ENCODE peak calls at places on chromosomes 13 and 19, in six cellular contexts. H is glutamatergic neuron, G is AG10803, O is fibroblast of lung, S is Calu3, F is esophagus muscularis mucosa. Q is an unnamed sample.

GRCh38 chr13:113962386-113962785 is 11.5 kb downstream of the C13orf46 start:
- DNase-seq in F (no peak), S (no peak), O (no peak), G (no peak), H (no peak), Q (no peak)

GRCh38 chr13:114200673-114201005 is 21.6 kb downstream of the CFAP97D2 start:
- DNase-seq in H (no peak), F (no peak), S (no peak), G (no peak), O (peak; percentile 15), Q (no peak)

GRCh38 chr19:31943305-31943704 is 402.1 kb upstream of the ZNF507 start:
- DNase-seq in H (peak; percentile 57), O (no peak), G (no peak), F (peak; percentile 81), S (no peak), Q (no peak)

GRCh38 chr13:91878491-91878890 is 480.1 kb downstream of the GPC5 start:
- DNase-seq in H (no peak), S (no peak), G (no peak), F (no peak), O (no peak), Q (no peak)

GRCh38 chr19:36049080-36049698 is 4.9 kb downstream of the THAP8 start:
- DNase-seq in O (peak; percentile 17), H (no peak), G (no peak), F (no peak), S (no peak), Q (peak; percentile 45)

GRCh38 chr13:94617389-94618000 is 15.8 kb downstream of the GPR180 start:
- DNase-seq in S (peak; percentile 6), F (no peak), G (peak; percentile 13), H (no peak), O (no peak), Q (no peak)

GRCh38 chr13:33045829-33046592 is 29.8 kb downstream of the KL start:
- DNase-seq in H (no peak), S (no peak), O (no peak), G (no peak), F (no peak), Q (no peak)

GRCh38 chr13:23796546-23796945 is 92.7 kb downstream of the MIPEP start:
- DNase-seq in O (peak; percentile 14), G (no peak), H (no peak), S (no peak), F (no peak), Q (peak; percentile 12)

GRCh38 chr19:43950834-43951626 is at the start of gene ZNF221:
- DNase-seq in G (peak; percentile 99), O (peak; percentile 98), F (peak; percentile 95), S (peak; percentile 94), H (peak; percentile 87), Q (peak; percentile 97)
- TF ChIP-seq CTCF in G (peak; percentile 50), O (peak; percentile 36), F (peak; percentile 37), S (peak; percentile 45), H (peak; percentile 49), Q (peak; percentile 35)

GRCh38 chr13:79246575-79246949 is 159.5 kb downstream of the RBM26 start:
- DNase-seq in G (no peak), O (no peak), F (no peak), S (no peak), H (no peak), Q (peak; percentile 22)
- TF ChIP-seq CTCF in G (no peak), O (no peak), F (no peak), S (no peak), H (no peak), Q (peak; percentile 46)

GRCh38 chr13:81927347-81927746 is 1586.4 kb upstream of the SPRY2 start:
- DNase-seq in H (no peak), O (no peak), G (no peak), S (no peak), F (no peak), Q (peak; percentile 23)

GRCh38 chr13:81929988-81930387 is 1589.1 kb upstream of the SPRY2 start:
- DNase-seq in S (no peak), H (no peak), O (peak; percentile 6), F (no peak), G (no peak), Q (peak; percentile 47)
- TF ChIP-seq CTCF in S (no peak), H (peak; percentile 36), O (no peak), F (no peak), G (no peak), Q (peak; percentile 67)

GRCh38 chr13:60094385-60095088 is 69.2 kb downstream of the DIAPH3 start:
- DNase-seq in F (no peak), H (no peak), O (no peak), S (no peak), G (no peak), Q (no peak)

GRCh38 chr13:60090579-60090978 is 73.1 kb downstream of the DIAPH3 start:
- DNase-seq in H (no peak), F (no peak), G (peak; percentile 60), O (peak; percentile 63), S (no peak), Q (no peak)

GRCh38 chr13:60095300-60095699 is 68.4 kb downstream of the DIAPH3 start:
- DNase-seq in G (no peak), H (no peak), O (no peak), S (no peak), F (no peak), Q (no peak)

DNA sequence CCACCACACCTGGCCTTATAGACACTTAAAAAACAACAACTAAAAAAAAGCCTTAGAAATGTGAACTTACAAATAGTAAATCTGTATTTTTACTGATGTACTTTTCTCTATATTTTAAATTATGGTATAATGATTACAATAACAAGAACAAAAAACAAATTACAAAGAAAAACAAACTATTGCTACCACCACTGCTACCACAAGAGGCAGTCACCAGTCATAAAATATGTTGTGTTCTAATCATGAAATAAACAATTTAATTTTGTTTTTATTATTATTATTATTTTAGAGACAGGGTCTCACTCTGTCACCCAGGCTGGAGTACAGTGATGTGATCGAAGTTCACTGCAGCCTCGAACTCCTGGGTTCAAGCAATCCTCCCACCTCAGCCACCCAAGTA is 72.2 kb downstream of the DIAPH3 start:
- DNase-seq in O (no peak), S (no peak), H (no peak), G (no peak), F (no peak), Q (no peak)
- TF ChIP-seq CTCF in O (no peak), S (no peak), H (peak; percentile 12), G (no peak), F (no peak), Q (peak; percentile 1)

GRCh38 chr19:14410775-14411134 is 8.4 kb downstream of the DDX39A start:
- DNase-seq in G (no peak), S (no peak), H (no peak), O (no peak), F (no peak), Q (no peak)
- TF ChIP-seq CTCF in G (no peak), S (no peak), H (no peak), O (no peak), F (no peak), Q (no peak)

GRCh38 chr13:85737952-85738351 is 61.3 kb downstream of the SLITRK6 start:
- DNase-seq in H (no peak), F (no peak), O (no peak), G (no peak), S (no peak), Q (no peak)
- TF ChIP-seq CTCF in H (no peak), F (no peak), O (no peak), G (no peak), S (no peak), Q (no peak)